ENCODE peak calls at places on chromosome 4, in seven cellular contexts. A, R, I, M, X, F and H are unnamed samples.

GRCh38 chr4:41678086-41678485 is 70.4 kb downstream of the PHOX2B start:
- DNase-seq in X (no peak), I (peak), R (no peak), M (no peak), A (no peak), F (no peak), H (no peak)

GRCh38 chr4:186780291-186781031 is 56.8 kb upstream of the FAT1 start:
- DNase-seq in I (no peak), M (no peak), F (no peak), R (no peak), X (no peak), A (no peak), H (no peak)

GRCh38 chr4:105058177-105058812 is 88.4 kb upstream of the TET2 start:
- DNase-seq in F (no peak), M (no peak), R (no peak), I (peak), A (no peak), X (no peak), H (no peak)

GRCh38 chr4:17206829-17207773 is 304.8 kb downstream of the QDPR start:
- DNase-seq in X (no peak), M (no peak), R (no peak), A (no peak), F (no peak), I (peak), H (no peak)

GRCh38 chr4:186217733-186218293 is 9.5 kb upstream of the KLKB1 start:
- DNase-seq in M (no peak), R (no peak), A (no peak), F (no peak), I (no peak), X (no peak), H (no peak)

GRCh38 chr4:83490876-83491450 is 6.1 kb upstream of the ABRAXAS1 start:
- DNase-seq in X (no peak), M (no peak), A (no peak), R (peak), I (peak), F (peak), H (no peak)

GRCh38 chr4:40276541-40276940 is 58.6 kb upstream of the CHRNA9 start:
- DNase-seq in X (no peak), F (no peak), R (no peak), I (no peak), A (no peak), M (no peak), H (no peak)

GRCh38 chr4:6549445-6549844 is 25.5 kb upstream of the MAN2B2 start:
- DNase-seq in X (no peak), R (no peak), I (no peak), M (no peak), A (no peak), F (no peak), H (no peak)

GRCh38 chr4:184536070-184536880 is 61.9 kb upstream of the IRF2 start:
- DNase-seq in I (no peak), F (no peak), A (no peak), R (no peak), M (no peak), X (no peak), H (no peak)

GRCh38 chr4:150237110-150237852 is 159.0 kb downstream of the DCLK2 start:
- DNase-seq in I (peak), A (no peak), M (no peak), R (no peak), X (no peak), F (no peak), H (no peak)

GRCh38 chr4:122716825-122717448 is 15.6 kb upstream of the BBS12 start:
- DNase-seq in A (peak), R (peak), X (peak), I (peak), M (peak), F (peak), H (peak)

GRCh38 chr4:102358128-102358527 is 12.8 kb upstream of the SLC39A8 start:
- DNase-seq in M (no peak), A (no peak), R (no peak), I (no peak), X (no peak), F (no peak), H (no peak)

GRCh38 chr4:14726441-14727405 is 275.6 kb upstream of the CPEB2 start:
- DNase-seq in M (no peak), R (no peak), X (no peak), A (no peak), F (no peak), I (peak), H (no peak)

GRCh38 chr4:106032851-106033286 is 137.6 kb downstream of the NPNT start:
- DNase-seq in X (no peak), R (no peak), M (no peak), I (peak), F (no peak), A (no peak), H (no peak)

GRCh38 chr4:16225681-16225995 is 633 bp downstream of the TAPT1 start:
- DNase-seq in X (no peak), F (no peak), I (no peak), M (no peak), R (no peak), A (no peak), H (no peak)

GRCh38 chr4:176627916-176628315 is 164.8 kb downstream of the VEGFC start:
- DNase-seq in X (no peak), A (no peak), F (no peak), I (no peak), M (no peak), R (no peak), H (no peak)

GRCh38 chr4:151604238-151604637 is 156.6 kb downstream of the GATB start:
- DNase-seq in I (peak), R (no peak), M (no peak), X (no peak), F (no peak), A (no peak), H (no peak)

GRCh38 chr4:78022517-78022916 is 34.6 kb upstream of the FRAS1 start:
- DNase-seq in I (no peak), R (no peak), M (no peak), A (no peak), X (no peak), F (no peak), H (no peak)

GRCh38 chr4:17066972-17067371 is 168.5 kb upstream of the LDB2 start:
- DNase-seq in X (no peak), R (no peak), F (no peak), M (no peak), A (no peak), I (peak), H (no peak)

GRCh38 chr4:40193018-40193571 is 3.7 kb upstream of the RHOH start:
- DNase-seq in M (peak), X (no peak), A (no peak), F (no peak), R (peak), I (no peak), H (no peak)

GRCh38 chr4:74158561-74159396 is 861 bp downstream of the MTHFD2L start:
- DNase-seq in F (no peak), R (no peak), I (peak), X (no peak), M (no peak), A (no peak), H (no peak)

GRCh38 chr4:117771647-117772337 is 262.5 kb upstream of the NDST3 start:
- DNase-seq in I (no peak), R (no peak), A (no peak), X (no peak), F (no peak), M (no peak), H (no peak)

GRCh38 chr4:70240192-70240591 is 2.2 kb upstream of the CSN3 start:
- DNase-seq in R (no peak), F (peak), X (no peak), I (peak), A (no peak), M (no peak), H (no peak)

GRCh38 chr4:157076578-157076947 is 613 bp downstream of the GLRB start:
- DNase-seq in A (no peak), F (no peak), X (no peak), I (no peak), M (no peak), R (peak), H (no peak)

GRCh38 chr4:57219389-57219890 is 109.3 kb upstream of the IGFBP7 start:
- DNase-seq in I (no peak), F (no peak), M (no peak), X (no peak), R (peak), A (no peak), H (no peak)

DNA sequence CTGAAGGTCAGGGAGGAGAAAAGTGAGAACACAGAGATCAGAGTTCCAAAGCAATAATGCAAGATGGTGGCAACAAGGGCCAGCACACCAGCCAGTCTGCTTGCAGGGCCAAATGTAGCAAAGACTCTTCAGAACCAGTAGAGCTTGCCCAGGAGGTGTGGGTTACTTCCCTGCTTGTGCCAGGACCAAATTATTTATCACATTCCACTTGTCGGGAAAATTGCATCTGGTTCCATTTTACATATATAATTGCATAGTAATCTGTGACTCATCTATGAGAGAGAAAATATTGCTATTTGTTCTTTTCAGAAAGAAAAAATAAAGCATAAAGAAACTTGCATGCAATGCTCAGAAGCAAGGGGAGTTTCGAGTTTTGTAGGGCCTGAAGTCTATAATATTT is 41.4 kb downstream of the MAML3 start:
- DNase-seq in I (peak), M (no peak), R (no peak), F (no peak), A (no peak), X (no peak), H (no peak)
- H3K4me3 ChIP-seq in I (no peak), M (no peak), R (no peak), F (no peak), A (no peak), X (no peak), H (no peak)

GRCh38 chr4:124973716-124974115 is 261.2 kb upstream of the ANKRD50 start:
- DNase-seq in I (no peak), R (no peak), A (no peak), M (no peak), F (no peak), X (no peak), H (no peak)
- H3K4me3 ChIP-seq in I (no peak), R (no peak), A (no peak), M (no peak), F (no peak), X (no peak), H (no peak)

GRCh38 chr4:30716671-30717207 is 3.4 kb upstream of the PCDH7 start:
- DNase-seq in F (peak), X (no peak), I (peak), R (peak), M (peak), A (no peak), H (no peak)
- H3K4me3 ChIP-seq in F (peak), X (peak), I (peak), R (peak), M (no peak), A (peak), H (peak)

GRCh38 chr4:19403786-19404185 is 847.9 kb upstream of the SLIT2 start:
- DNase-seq in F (no peak), A (no peak), R (no peak), M (no peak), X (no peak), I (no peak), H (no peak)
- H3K4me3 ChIP-seq in F (no peak), A (no peak), R (no peak), M (no peak), X (no peak), I (no peak), H (no peak)

GRCh38 chr4:108624263-108625056 is 4.1 kb downstream of the RPL34 start:
- DNase-seq in F (no peak), A (no peak), M (no peak), R (no peak), X (no peak), I (no peak), H (no peak)
- H3K4me3 ChIP-seq in F (no peak), A (no peak), M (no peak), R (no peak), X (no peak), I (no peak), H (no peak)

GRCh38 chr4:168848977-168849687 is 160.9 kb downstream of the CBR4 start:
- DNase-seq in X (no peak), F (peak), R (peak), A (no peak), M (no peak), I (peak), H (no peak)
- H3K4me3 ChIP-seq in X (peak), F (no peak), R (no peak), A (no peak), M (no peak), I (peak), H (peak)

GRCh38 chr4:164207460-164207859 is 546.5 kb upstream of the SMIM31 start:
- DNase-seq in X (no peak), F (no peak), M (no peak), R (no peak), I (no peak), A (no peak), H (no peak)

GRCh38 chr4:164210377-164210776 is 543.6 kb upstream of the SMIM31 start:
- DNase-seq in M (no peak), I (no peak), F (no peak), X (no peak), A (no peak), R (no peak), H (no peak)

GRCh38 chr4:164203476-164203875 is 550.5 kb upstream of the SMIM31 start:
- DNase-seq in X (no peak), M (no peak), F (no peak), A (no peak), I (no peak), R (no peak), H (no peak)

GRCh38 chr4:164204434-164204833 is 549.5 kb upstream of the SMIM31 start:
- DNase-seq in F (peak), M (no peak), R (no peak), X (no peak), I (no peak), A (no peak), H (no peak)
- H3K4me3 ChIP-seq in F (no peak), M (no peak), R (no peak), X (no peak), I (no peak), A (no peak), H (no peak)

DNA sequence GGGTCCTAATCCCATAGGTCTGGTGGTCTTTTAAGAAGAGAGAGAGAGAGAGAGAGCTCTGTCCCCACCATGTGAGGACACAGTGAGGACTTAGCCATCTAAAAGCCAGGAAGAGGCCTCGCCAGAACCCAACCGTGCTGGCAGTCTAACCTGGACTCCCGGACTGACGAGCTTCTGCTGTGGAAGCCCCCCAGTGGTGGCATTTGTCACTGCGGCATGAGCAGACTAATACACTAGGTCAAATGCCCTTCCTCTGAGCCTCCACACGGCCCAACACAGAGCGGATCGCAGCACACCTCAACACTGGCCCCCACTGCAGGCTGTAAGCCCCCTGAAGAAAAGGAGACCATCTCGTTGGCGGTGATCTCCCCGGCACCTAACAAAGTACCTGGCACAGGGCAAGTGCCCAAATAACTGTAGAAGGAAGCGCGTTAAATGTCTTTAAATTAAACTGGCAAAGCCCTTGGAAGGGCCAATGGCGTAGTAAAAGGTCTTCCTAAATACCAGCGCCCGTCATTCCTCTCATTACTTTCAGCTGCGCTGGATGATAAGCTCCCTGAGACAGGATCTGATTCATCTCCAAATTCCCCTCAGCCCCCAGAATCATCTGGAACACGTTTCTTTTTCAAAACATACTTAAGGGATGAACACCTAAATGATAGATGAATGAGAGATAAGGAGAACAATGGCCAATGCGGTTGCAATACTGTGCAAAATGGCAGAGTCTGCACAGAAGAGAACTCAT is 95.2 kb downstream of the AFAP1 start:
- DNase-seq in A (peak), I (peak), R (peak), X (peak), F (peak), M (peak), H (peak)
- H3K4me3 ChIP-seq in A (no peak), I (peak), R (no peak), X (no peak), F (no peak), M (no peak), H (no peak)